ENCODE peak calls at places on chromosome 11, in six cellular contexts. I, F, C, B, U and X are unnamed samples.

GRCh38 chr11:73838443-73839122 is 38.1 kb downstream of the COA4 start:
- DNase-seq in I (no peak), F (peak), C (no peak), B (no peak), U (peak), X (no peak)

GRCh38 chr11:106231591-106231990 is 154.1 kb downstream of the AASDHPPT start:
- DNase-seq in I (no peak), F (peak), C (no peak), B (peak), U (no peak), X (no peak)

GRCh38 chr11:107581147-107581546 is 9.8 kb upstream of the ELMOD1 start:
- DNase-seq in I (no peak), F (no peak), C (no peak), B (no peak), U (no peak), X (no peak)

GRCh38 chr11:27471067-27471587 is 1.5 kb downstream of the LGR4 start:
- DNase-seq in I (no peak), F (no peak), C (peak), B (peak), U (no peak), X (no peak)

GRCh38 chr11:113876798-113877672 is 1.7 kb upstream of the USP28 start:
- DNase-seq in I (no peak), F (no peak), C (no peak), B (no peak), U (no peak), X (no peak)

GRCh38 chr11:70527046-70527395 is 128.7 kb downstream of the CTTN start:
- DNase-seq in I (no peak), F (no peak), C (no peak), B (no peak), U (no peak), X (no peak)

GRCh38 chr11:33690290-33691050 is 10.2 kb downstream of the C11orf91 start:
- DNase-seq in I (peak), F (peak), C (no peak), B (peak), U (peak), X (peak)

GRCh38 chr11:3165152-3165705 is at the start of gene OSBPL5:
- DNase-seq in I (peak), F (peak), C (peak), B (peak), U (peak), X (peak)

GRCh38 chr11:117091753-117092477 is 6.3 kb downstream of the SIK3 start:
- DNase-seq in I (no peak), F (no peak), C (no peak), B (no peak), U (no peak), X (no peak)

GRCh38 chr11:44746894-44747293 is 20.1 kb downstream of the TSPAN18 start:
- DNase-seq in I (no peak), F (no peak), C (no peak), B (no peak), U (no peak), X (no peak)